ENCODE peak calls at places on chromosome 1, in nine cellular contexts. One of them, this sample, is unnamed.

GRCh38 chr1:184461321-184461720 is 74.5 kb downstream of the C1orf21 start:
- DNase-seq in heart right ventricle: no peak
- DNase-seq in PC-9: no peak
- DNase-seq in upper lobe of right lung: no peak
- DNase-seq in dorsolateral prefrontal cortex: no peak
- DNase-seq in CD8-positive, alpha-beta T cell: no peak
- DNase-seq in pancreas: no peak
- DNase-seq in AG04450: no peak
- DNase-seq in DND-41: no peak
- DNase-seq in this sample: no peak

GRCh38 chr1:211036701-211037494 is 97.0 kb downstream of the KCNH1 start:
- DNase-seq in heart right ventricle: no peak
- DNase-seq in PC-9: peak; percentile 54
- DNase-seq in upper lobe of right lung: no peak
- DNase-seq in dorsolateral prefrontal cortex: peak; percentile 39
- DNase-seq in CD8-positive, alpha-beta T cell: no peak
- DNase-seq in pancreas: no peak
- DNase-seq in AG04450: peak; percentile 51
- DNase-seq in DND-41: no peak
- DNase-seq in this sample: peak; percentile 64

GRCh38 chr1:55767171-55767570 is 552.0 kb upstream of the USP24 start:
- DNase-seq in heart right ventricle: no peak
- DNase-seq in PC-9: no peak
- DNase-seq in upper lobe of right lung: no peak
- DNase-seq in dorsolateral prefrontal cortex: no peak
- DNase-seq in CD8-positive, alpha-beta T cell: no peak
- DNase-seq in pancreas: no peak
- DNase-seq in AG04450: no peak
- DNase-seq in DND-41: no peak
- DNase-seq in this sample: no peak

GRCh38 chr1:192539450-192540132 is 36.0 kb upstream of the RGS1 start:
- DNase-seq in heart right ventricle: no peak
- DNase-seq in PC-9: peak; percentile 87
- DNase-seq in upper lobe of right lung: no peak
- DNase-seq in dorsolateral prefrontal cortex: no peak
- DNase-seq in CD8-positive, alpha-beta T cell: no peak
- DNase-seq in pancreas: peak; percentile 10
- DNase-seq in AG04450: peak; percentile 94
- DNase-seq in DND-41: no peak
- DNase-seq in this sample: peak; percentile 71

GRCh38 chr1:12454406-12455391 is 163.3 kb downstream of the DHRS3 start:
- DNase-seq in heart right ventricle: no peak
- DNase-seq in PC-9: peak; percentile 81
- DNase-seq in upper lobe of right lung: no peak
- DNase-seq in dorsolateral prefrontal cortex: no peak
- DNase-seq in CD8-positive, alpha-beta T cell: no peak
- DNase-seq in pancreas: no peak
- DNase-seq in AG04450: no peak
- DNase-seq in DND-41: no peak
- DNase-seq in this sample: no peak

GRCh38 chr1:101379939-101380338 is 143.1 kb downstream of the S1PR1 start:
- DNase-seq in heart right ventricle: no peak
- DNase-seq in PC-9: no peak
- DNase-seq in upper lobe of right lung: no peak
- DNase-seq in dorsolateral prefrontal cortex: no peak
- DNase-seq in CD8-positive, alpha-beta T cell: no peak
- DNase-seq in pancreas: no peak
- DNase-seq in AG04450: no peak
- DNase-seq in DND-41: no peak
- DNase-seq in this sample: no peak

GRCh38 chr1:154851392-154852177 is 18.5 kb downstream of the KCNN3 start:
- DNase-seq in heart right ventricle: no peak
- DNase-seq in PC-9: peak; percentile 25
- DNase-seq in upper lobe of right lung: no peak
- DNase-seq in dorsolateral prefrontal cortex: no peak
- DNase-seq in CD8-positive, alpha-beta T cell: no peak
- DNase-seq in pancreas: no peak
- DNase-seq in AG04450: no peak
- DNase-seq in DND-41: no peak
- DNase-seq in this sample: no peak

GRCh38 chr1:180261030-180261429 is 31.0 kb downstream of the LHX4 start:
- DNase-seq in heart right ventricle: no peak
- DNase-seq in PC-9: no peak
- DNase-seq in upper lobe of right lung: no peak
- DNase-seq in dorsolateral prefrontal cortex: no peak
- DNase-seq in CD8-positive, alpha-beta T cell: no peak
- DNase-seq in pancreas: no peak
- DNase-seq in AG04450: no peak
- DNase-seq in DND-41: no peak
- DNase-seq in this sample: no peak

GRCh38 chr1:9901148-9902059 is 8.7 kb downstream of the CTNNBIP1 start:
- DNase-seq in heart right ventricle: peak; percentile 70
- DNase-seq in PC-9: no peak
- DNase-seq in upper lobe of right lung: peak; percentile 89
- DNase-seq in dorsolateral prefrontal cortex: no peak
- DNase-seq in CD8-positive, alpha-beta T cell: no peak
- DNase-seq in pancreas: peak; percentile 41
- DNase-seq in AG04450: no peak
- DNase-seq in DND-41: no peak
- DNase-seq in this sample: no peak

GRCh38 chr1:35431173-35431599 is 126.0 kb downstream of the KIAA0319L start:
- DNase-seq in heart right ventricle: no peak
- DNase-seq in PC-9: no peak
- DNase-seq in upper lobe of right lung: no peak
- DNase-seq in dorsolateral prefrontal cortex: no peak
- DNase-seq in CD8-positive, alpha-beta T cell: no peak
- DNase-seq in pancreas: no peak
- DNase-seq in AG04450: no peak
- DNase-seq in DND-41: no peak
- DNase-seq in this sample: no peak

GRCh38 chr1:151008244-151009205 is at the start of gene PRUNE1:
- DNase-seq in heart right ventricle: peak; percentile 98
- DNase-seq in PC-9: peak; percentile 95
- DNase-seq in upper lobe of right lung: peak; percentile 99
- DNase-seq in dorsolateral prefrontal cortex: peak; percentile 96
- DNase-seq in CD8-positive, alpha-beta T cell: peak; percentile 92
- DNase-seq in pancreas: peak; percentile 97
- DNase-seq in AG04450: peak; percentile 88
- DNase-seq in DND-41: peak; percentile 95
- DNase-seq in this sample: peak; percentile 92
- TF ChIP-seq CTCF in heart right ventricle: peak; percentile 9
- TF ChIP-seq CTCF in PC-9: no peak
- TF ChIP-seq CTCF in upper lobe of right lung: no peak
- TF ChIP-seq CTCF in dorsolateral prefrontal cortex: peak; percentile 60
- TF ChIP-seq CTCF in CD8-positive, alpha-beta T cell: no peak
- TF ChIP-seq CTCF in pancreas: no peak
- TF ChIP-seq CTCF in AG04450: no peak
- TF ChIP-seq CTCF in DND-41: no peak
- TF ChIP-seq CTCF in this sample: no peak

GRCh38 chr1:243487036-243487648 is 231.3 kb downstream of the SDCCAG8 start:
- DNase-seq in heart right ventricle: no peak
- DNase-seq in PC-9: no peak
- DNase-seq in upper lobe of right lung: no peak
- DNase-seq in dorsolateral prefrontal cortex: no peak
- DNase-seq in CD8-positive, alpha-beta T cell: no peak
- DNase-seq in pancreas: no peak
- DNase-seq in AG04450: no peak
- DNase-seq in DND-41: no peak
- DNase-seq in this sample: no peak

GRCh38 chr1:243481101-243481500 is 225.3 kb downstream of the SDCCAG8 start:
- DNase-seq in heart right ventricle: no peak
- DNase-seq in PC-9: no peak
- DNase-seq in upper lobe of right lung: no peak
- DNase-seq in dorsolateral prefrontal cortex: no peak
- DNase-seq in CD8-positive, alpha-beta T cell: no peak
- DNase-seq in pancreas: no peak
- DNase-seq in AG04450: no peak
- DNase-seq in DND-41: no peak
- DNase-seq in this sample: no peak

GRCh38 chr1:243483952-243484351 is 228.1 kb downstream of the SDCCAG8 start:
- DNase-seq in heart right ventricle: no peak
- DNase-seq in PC-9: no peak
- DNase-seq in upper lobe of right lung: no peak
- DNase-seq in dorsolateral prefrontal cortex: no peak
- DNase-seq in CD8-positive, alpha-beta T cell: no peak
- DNase-seq in pancreas: no peak
- DNase-seq in AG04450: no peak
- DNase-seq in DND-41: no peak
- DNase-seq in this sample: no peak

GRCh38 chr1:243483084-243483845 is 227.4 kb downstream of the SDCCAG8 start:
- DNase-seq in heart right ventricle: no peak
- DNase-seq in PC-9: no peak
- DNase-seq in upper lobe of right lung: no peak
- DNase-seq in dorsolateral prefrontal cortex: no peak
- DNase-seq in CD8-positive, alpha-beta T cell: no peak
- DNase-seq in pancreas: no peak
- DNase-seq in AG04450: no peak
- DNase-seq in DND-41: peak; percentile 48
- DNase-seq in this sample: no peak

GRCh38 chr1:243482237-243483022 is 226.6 kb downstream of the SDCCAG8 start:
- DNase-seq in heart right ventricle: no peak
- DNase-seq in PC-9: no peak
- DNase-seq in upper lobe of right lung: no peak
- DNase-seq in dorsolateral prefrontal cortex: peak; percentile 81
- DNase-seq in CD8-positive, alpha-beta T cell: no peak
- DNase-seq in pancreas: no peak
- DNase-seq in AG04450: no peak
- DNase-seq in DND-41: peak; percentile 76
- DNase-seq in this sample: peak; percentile 68
- H3K4me3 ChIP-seq in heart right ventricle: peak overlapping the region; percentile 36
- H3K4me3 ChIP-seq in PC-9: no peak overlapping the region
- H3K4me3 ChIP-seq in upper lobe of right lung: peak overlapping the region; percentile 36
- H3K4me3 ChIP-seq in dorsolateral prefrontal cortex: peak overlapping the region; percentile 66
- H3K4me3 ChIP-seq in CD8-positive, alpha-beta T cell: peak overlapping the region; percentile 55
- H3K4me3 ChIP-seq in pancreas: peak overlapping the region; percentile 26
- H3K4me3 ChIP-seq in AG04450: no peak overlapping the region
- H3K4me3 ChIP-seq in DND-41: no peak overlapping the region
- H3K4me3 ChIP-seq in this sample: peak overlapping the region; percentile 14

GRCh38 chr1:37663426-37664000 is 28.8 kb upstream of the CDCA8 start:
- DNase-seq in heart right ventricle: no peak
- DNase-seq in PC-9: no peak
- DNase-seq in upper lobe of right lung: no peak
- DNase-seq in dorsolateral prefrontal cortex: no peak
- DNase-seq in CD8-positive, alpha-beta T cell: no peak
- DNase-seq in pancreas: no peak
- DNase-seq in AG04450: no peak
- DNase-seq in DND-41: no peak
- DNase-seq in this sample: no peak
- H3K27me3 ChIP-seq in heart right ventricle: peaks cover 71% of the 10 kb centered on the region
- H3K27me3 ChIP-seq in PC-9: peaks cover 47% of the 10 kb centered on the region
- H3K27me3 ChIP-seq in upper lobe of right lung: no peaks in the 10 kb centered on the region
- H3K27me3 ChIP-seq in dorsolateral prefrontal cortex: no peaks in the 10 kb centered on the region
- H3K27me3 ChIP-seq in CD8-positive, alpha-beta T cell: no peaks in the 10 kb centered on the region
- H3K27me3 ChIP-seq in pancreas: no peaks in the 10 kb centered on the region
- H3K27me3 ChIP-seq in AG04450: peaks cover 32% of the 10 kb centered on the region
- H3K27me3 ChIP-seq in DND-41: peaks cover 47% of the 10 kb centered on the region
- H3K27me3 ChIP-seq in this sample: no peaks in the 10 kb centered on the region

DNA sequence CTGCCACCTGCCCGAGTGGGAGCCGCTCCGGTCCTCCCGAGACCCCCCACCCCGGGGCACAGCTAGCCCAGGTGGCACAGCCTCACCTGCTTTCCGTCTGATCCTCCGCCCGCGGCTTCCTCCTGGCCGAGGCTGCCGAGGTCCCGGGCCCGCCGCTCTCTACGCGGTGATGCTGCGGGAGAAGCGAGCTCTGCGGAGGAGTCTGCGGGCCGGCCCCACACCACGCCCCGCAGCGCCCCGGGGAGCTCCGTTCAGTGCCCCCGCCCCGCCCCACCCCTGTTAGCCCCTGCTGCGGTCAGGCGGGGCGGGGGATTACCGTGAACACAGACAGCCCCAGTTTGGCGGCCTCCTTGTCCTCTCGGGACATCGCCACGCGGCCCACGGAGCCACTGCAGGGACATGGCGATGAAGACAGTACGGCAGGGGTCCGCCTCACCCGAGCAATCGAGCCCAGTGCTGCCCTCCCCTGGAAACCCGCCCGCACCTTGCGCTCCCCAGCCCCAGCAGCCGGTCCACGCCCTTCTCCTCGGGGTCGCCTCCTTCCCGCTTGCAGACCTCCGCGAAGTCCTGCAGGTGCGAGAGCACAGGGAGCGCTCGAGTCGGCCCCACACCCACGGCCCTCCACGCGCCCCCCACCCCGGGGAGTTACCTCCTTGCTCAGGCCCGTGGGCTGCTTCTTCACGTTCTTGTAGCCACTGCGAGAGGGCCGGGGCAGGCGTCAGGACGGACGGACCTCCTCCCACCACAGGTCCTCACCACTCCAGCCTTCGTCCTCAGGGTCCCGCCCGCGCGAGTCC is 933 bp downstream of the C1orf35 start:
- DNase-seq in heart right ventricle: no peak
- DNase-seq in PC-9: no peak
- DNase-seq in upper lobe of right lung: peak; percentile 81
- DNase-seq in dorsolateral prefrontal cortex: no peak
- DNase-seq in CD8-positive, alpha-beta T cell: peak; percentile 30
- DNase-seq in pancreas: peak; percentile 61
- DNase-seq in AG04450: no peak
- DNase-seq in DND-41: peak; percentile 64
- DNase-seq in this sample: no peak
- TF ChIP-seq CTCF in heart right ventricle: peak; percentile 27
- TF ChIP-seq CTCF in PC-9: no peak
- TF ChIP-seq CTCF in upper lobe of right lung: peak; percentile 18
- TF ChIP-seq CTCF in dorsolateral prefrontal cortex: no peak
- TF ChIP-seq CTCF in CD8-positive, alpha-beta T cell: no peak
- TF ChIP-seq CTCF in pancreas: no peak
- TF ChIP-seq CTCF in AG04450: peak; percentile 17
- TF ChIP-seq CTCF in DND-41: peak; percentile 51
- TF ChIP-seq CTCF in this sample: peak; percentile 45

DNA sequence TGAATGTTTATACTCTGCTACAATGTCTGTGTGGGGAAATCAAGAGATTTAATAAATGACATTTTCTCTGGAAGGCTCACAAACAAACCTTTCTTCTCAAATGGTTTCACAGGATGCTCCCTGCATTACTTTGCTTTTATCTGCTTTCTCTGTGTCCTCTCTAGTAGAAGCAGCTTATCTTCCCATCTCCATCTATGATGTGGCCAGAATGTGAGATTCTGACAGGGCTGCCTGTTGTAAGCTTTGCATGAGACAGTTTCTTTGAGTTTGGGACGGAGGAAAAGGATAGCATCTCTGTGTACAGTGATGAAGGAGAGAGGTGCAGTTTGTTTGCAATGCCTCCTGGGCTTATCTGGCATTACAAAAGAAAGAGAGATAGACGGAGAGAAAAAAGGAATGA is 24.6 kb downstream of the PRMT6 start:
- DNase-seq in heart right ventricle: no peak
- DNase-seq in PC-9: no peak
- DNase-seq in upper lobe of right lung: no peak
- DNase-seq in dorsolateral prefrontal cortex: no peak
- DNase-seq in CD8-positive, alpha-beta T cell: no peak
- DNase-seq in pancreas: no peak
- DNase-seq in AG04450: no peak
- DNase-seq in DND-41: no peak
- DNase-seq in this sample: no peak
- H3K4me3 ChIP-seq in heart right ventricle: no peak overlapping the region
- H3K4me3 ChIP-seq in PC-9: no peak overlapping the region
- H3K4me3 ChIP-seq in upper lobe of right lung: no peak overlapping the region
- H3K4me3 ChIP-seq in dorsolateral prefrontal cortex: no peak overlapping the region
- H3K4me3 ChIP-seq in CD8-positive, alpha-beta T cell: no peak overlapping the region
- H3K4me3 ChIP-seq in pancreas: no peak overlapping the region
- H3K4me3 ChIP-seq in AG04450: no peak overlapping the region
- H3K4me3 ChIP-seq in DND-41: no peak overlapping the region
- H3K4me3 ChIP-seq in this sample: no peak overlapping the region